ENCODE peak calls at places on chromosome 5, in six cellular contexts. I is right atrium auricular region; G is PC-9; H is stimulated activated CD8-positive, alpha-beta memory T cell treated with anti-CD3 and anti-CD28 coated beads, Interleukin-15, amount 100 ng/mL, for 4 hours; Z is hepatocyte; P is NCI-H345. W is an unnamed sample.

GRCh38 chr5:142667808-142668207 is 18.1 kb downstream of the FGF1 start:
- DNase-seq in P (no peak), H (no peak), Z (no peak), I (no peak), G (no peak), W (no peak)

GRCh38 chr5:72330712-72331111 is 10.5 kb downstream of the PTCD2 start:
- DNase-seq in H (no peak), Z (no peak), I (no peak), P (no peak), G (no peak), W (no peak)

GRCh38 chr5:30764704-30765103 is 428.8 kb upstream of the CDH6 start:
- DNase-seq in G (no peak), I (no peak), Z (no peak), H (no peak), P (no peak), W (no peak)

GRCh38 chr5:29203049-29203448 is 1990.4 kb upstream of the CDH6 start:
- DNase-seq in Z (no peak), P (no peak), H (no peak), I (no peak), G (no peak), W (no peak)

GRCh38 chr5:10301842-10302610 is 5.7 kb downstream of the CMBL start:
- DNase-seq in G (peak), Z (peak), P (peak), I (peak), H (no peak), W (no peak)

GRCh38 chr5:71948206-71948605 is 159.1 kb upstream of the MAP1B start:
- DNase-seq in G (no peak), Z (no peak), P (no peak), H (no peak), I (no peak), W (no peak)

GRCh38 chr5:87164409-87164808 is 103.3 kb upstream of the RASA1 start:
- DNase-seq in G (no peak), Z (no peak), H (no peak), P (no peak), I (no peak), W (no peak)

GRCh38 chr5:6900828-6901227 is 187.6 kb downstream of the TENT4A start:
- DNase-seq in I (no peak), P (peak), Z (peak), H (no peak), G (no peak), W (no peak)

GRCh38 chr5:127595484-127596368 is 53.2 kb upstream of the CTXN3 start:
- DNase-seq in P (no peak), I (no peak), H (no peak), Z (no peak), G (no peak), W (no peak)

GRCh38 chr5:62312674-62313073 is 6.7 kb downstream of the KIF2A start:
- DNase-seq in H (no peak), Z (no peak), G (no peak), P (no peak), I (no peak), W (no peak)